ENCODE peak calls at places on chromosome X, in ten cellular contexts. J is Karpas-422; K is CD4-positive, alpha-beta T cell; A is progenitor cell of endocrine pancreas; M is HTR-8/SVneo; Y is nucleus accumbens; F is CD4-positive, alpha-beta memory T cell; H is activated CD8-positive, alpha-beta memory T cell treated with anti-CD3 and anti-CD28 coated beads, Interleukin-2, amount 50 U/mL, for 4 hours; C is A172; D is stimulated activated naive CD8-positive, alpha-beta T cell treated with anti-CD3 and anti-CD28 coated beads, Interleukin-15, Interleukin-2, amounts not matched to agents 100 U/mL and 50 U/mL, for 24 hours. T is an unnamed sample.

GRCh38 chrX:130204647-130205046 is 32.9 kb downstream of the RAB33A start:
- DNase-seq in J (no peak), K (no peak), A (no peak), M (no peak), Y (no peak), F (no peak), H (no peak), C (no peak), D (no peak), T (no peak)

GRCh38 chrX:50448565-50448964 is 22.1 kb downstream of the DGKK start:
- DNase-seq in J (peak; percentile 87), K (no peak), A (no peak), M (no peak), Y (no peak), F (no peak), H (no peak), C (peak; percentile 4), D (no peak), T (peak; percentile 75)

GRCh38 chrX:57135287-57135686 is 1.9 kb downstream of the SPIN2A start:
- DNase-seq in J (no peak), K (no peak), A (no peak), M (no peak), Y (no peak), F (no peak), H (no peak), C (no peak), D (no peak), T (no peak)

GRCh38 chrX:70436380-70436779 is 8.3 kb upstream of the DLG3 start:
- DNase-seq in J (peak; percentile 76), K (no peak), A (no peak), M (no peak), Y (no peak), F (no peak), H (no peak), C (no peak), D (peak; percentile 22), T (peak; percentile 20)

GRCh38 chrX:136708348-136708747 is 60.4 kb downstream of the CD40LG start:
- DNase-seq in J (peak; percentile 45), K (no peak), A (no peak), M (no peak), Y (no peak), F (peak; percentile 29), H (no peak), C (no peak), D (no peak), T (peak; percentile 30)

GRCh38 chrX:151424505-151424904 is 27.5 kb downstream of the VMA21 start:
- DNase-seq in J (no peak), K (no peak), A (no peak), M (no peak), Y (no peak), F (no peak), H (no peak), C (no peak), D (no peak), T (no peak)

GRCh38 chrX:104565791-104566687 is at the start of gene IL1RAPL2:
- DNase-seq in J (no peak), K (no peak), A (peak; percentile 53), M (no peak), Y (peak; percentile 8), F (no peak), H (no peak), C (no peak), D (peak; percentile 12), T (no peak)

GRCh38 chrX:15468036-15468435 is 25.1 kb downstream of the PIR start:
- DNase-seq in J (peak; percentile 76), K (no peak), A (no peak), M (peak; percentile 13), Y (no peak), F (no peak), H (no peak), C (peak; percentile 14), D (no peak), T (peak; percentile 66)

GRCh38 chrX:12747433-12747832 is 43.8 kb upstream of the PRPS2 start:
- DNase-seq in J (no peak), K (no peak), A (no peak), M (no peak), Y (no peak), F (no peak), H (no peak), C (no peak), D (no peak), T (no peak)

GRCh38 chrX:135194684-135195083 is 23.5 kb upstream of the CT55 start:
- DNase-seq in J (no peak), K (no peak), A (no peak), M (no peak), Y (no peak), F (no peak), H (no peak), C (no peak), D (no peak), T (no peak)

GRCh38 chrX:56733459-56734046 is 4.5 kb downstream of the NBDY start:
- DNase-seq in J (peak; percentile 83), K (peak; percentile 15), A (peak; percentile 15), M (no peak), Y (no peak), F (peak; percentile 54), H (peak; percentile 55), C (peak; percentile 55), D (peak; percentile 56), T (peak; percentile 74)

GRCh38 chrX:102672876-102673275 is 21.6 kb downstream of the GPRASP1 start:
- DNase-seq in J (no peak), K (no peak), A (no peak), M (no peak), Y (no peak), F (no peak), H (no peak), C (no peak), D (no peak), T (no peak)

GRCh38 chrX:154797006-154797405 is 8.3 kb downstream of the MPP1 start:
- DNase-seq in J (no peak), K (no peak), A (no peak), M (no peak), Y (no peak), F (no peak), H (no peak), C (peak; percentile 67), D (no peak), T (peak; percentile 9)

GRCh38 chrX:133726642-133727041 is 258.8 kb downstream of the GPC3 start:
- DNase-seq in J (no peak), K (no peak), A (no peak), M (no peak), Y (no peak), F (no peak), H (no peak), C (no peak), D (no peak), T (no peak)

GRCh38 chrX:20372533-20372932 is 105.8 kb upstream of the RPS6KA3 start:
- DNase-seq in J (no peak), K (no peak), A (no peak), M (peak; percentile 59), Y (no peak), F (no peak), H (no peak), C (no peak), D (no peak), T (no peak)

GRCh38 chrX:136933617-136934145 is 53.2 kb upstream of the RBMX start:
- DNase-seq in J (no peak), K (no peak), A (no peak), M (no peak), Y (no peak), F (no peak), H (no peak), C (no peak), D (no peak), T (no peak)

GRCh38 chrX:40471965-40472648 is 108.7 kb upstream of the ATP6AP2 start:
- DNase-seq in J (peak; percentile 50), K (no peak), A (no peak), M (peak; percentile 54), Y (peak; percentile 29), F (peak; percentile 15), H (peak; percentile 16), C (peak; percentile 75), D (peak; percentile 24), T (no peak)

GRCh38 chrX:115191490-115192243 is 2.5 kb downstream of the RBMXL3 start:
- DNase-seq in J (no peak), K (no peak), A (no peak), M (no peak), Y (no peak), F (no peak), H (no peak), C (no peak), D (no peak), T (no peak)

GRCh38 chrX:4550018-4550417 is 836.6 kb upstream of the PRKX start:
- DNase-seq in J (peak; percentile 59), K (no peak), A (no peak), M (no peak), Y (no peak), F (no peak), H (no peak), C (no peak), D (no peak), T (peak; percentile 24)

GRCh38 chrX:96833333-96833732 is 50.4 kb upstream of the RPA4 start:
- DNase-seq in J (no peak), K (no peak), A (no peak), M (no peak), Y (no peak), F (no peak), H (no peak), C (no peak), D (no peak), T (no peak)

GRCh38 chrX:29143356-29143755 is 556.1 kb downstream of the IL1RAPL1 start:
- DNase-seq in J (no peak), K (no peak), A (no peak), M (peak; percentile 10), Y (no peak), F (no peak), H (no peak), C (peak; percentile 58), D (no peak), T (peak; percentile 14)

GRCh38 chrX:83416273-83416672 is 91.8 kb upstream of the POU3F4 start:
- DNase-seq in J (peak; percentile 65), K (no peak), A (no peak), M (peak; percentile 0), Y (no peak), F (no peak), H (no peak), C (no peak), D (no peak), T (peak; percentile 47)

GRCh38 chrX:56231706-56232105 is 450 bp upstream of the KLF8 start:
- DNase-seq in J (no peak), K (no peak), A (no peak), M (no peak), Y (peak; percentile 15), F (no peak), H (no peak), C (no peak), D (no peak), T (no peak)

GRCh38 chrX:124493984-124494383 is 147.6 kb downstream of the SH2D1A start:
- DNase-seq in J (no peak), K (no peak), A (no peak), M (no peak), Y (no peak), F (no peak), H (no peak), C (no peak), D (no peak), T (no peak)

GRCh38 chrX:48475295-48475694 is 704 bp upstream of the FTSJ1 start:
- DNase-seq in J (no peak), K (no peak), A (no peak), M (no peak), Y (no peak), F (no peak), H (no peak), C (peak; percentile 5), D (peak; percentile 31), T (peak; percentile 59)

GRCh38 chrX:46433892-46434291 is 111.3 kb downstream of the ZNF674 start:
- DNase-seq in J (no peak), K (no peak), A (no peak), M (no peak), Y (no peak), F (no peak), H (no peak), C (no peak), D (no peak), T (no peak)

GRCh38 chrX:29231800-29232199 is 644.6 kb downstream of the IL1RAPL1 start:
- DNase-seq in J (no peak), K (no peak), A (no peak), M (no peak), Y (no peak), F (no peak), H (no peak), C (peak; percentile 25), D (no peak), T (peak; percentile 26)

GRCh38 chrX:153920546-153920945 is 5.5 kb downstream of the ARHGAP4 start:
- DNase-seq in J (no peak), K (no peak), A (no peak), M (no peak), Y (no peak), F (no peak), H (no peak), C (no peak), D (no peak), T (no peak)

T was measured in OCI-M1.